ENCODE peak calls at places on chromosomes 6 and 20, in four cellular contexts. J, F, M and R are unnamed samples. For H3K4me1, the result is how much of the 10 kb centered on the place peaks cover.

GRCh38 chr6:135505648-135506047 is 8.1 kb upstream of the AHI1 start:
- DNase-seq in M (no peak), J (no peak), F (no peak), R (no peak)

GRCh38 chr6:142302427-142303190 is 802 bp downstream of the ADGRG6 start:
- DNase-seq in J (no peak), F (no peak), M (peak), R (no peak)

GRCh38 chr6:166488081-166488685 is 98.3 kb downstream of the RAMACL start:
- DNase-seq in M (no peak), J (peak), F (peak), R (no peak)

GRCh38 chr20:1186367-1186991 is 1.7 kb upstream of the TMEM74B start:
- DNase-seq in J (no peak), F (no peak), M (no peak), R (no peak)

GRCh38 chr6:41783106-41783780 is 2.7 kb downstream of the PRICKLE4 start:
- DNase-seq in M (no peak), F (no peak), J (no peak), R (no peak)

GRCh38 chr20:1369970-1370369 is 22.9 kb downstream of the FKBP1A start:
- DNase-seq in M (no peak), J (no peak), F (no peak), R (no peak)

GRCh38 chr20:60046011-60046413 is 87.8 kb downstream of the CDH26 start:
- DNase-seq in M (peak), F (no peak), J (no peak), R (peak)

GRCh38 chr6:137864812-137865508 is 2.1 kb upstream of the TNFAIP3 start:
- DNase-seq in F (no peak), J (no peak), M (no peak), R (no peak)

GRCh38 chr6:90719321-90720195 is 132.7 kb upstream of the MAP3K7 start:
- DNase-seq in F (no peak), J (no peak), M (no peak), R (no peak)

GRCh38 chr6:46491789-46492547 is 719 bp upstream of the RCAN2 start:
- DNase-seq in J (peak), F (peak), M (peak), R (peak)

GRCh38 chr20:21933526-21933925 is 228.1 kb downstream of the PAX1 start:
- DNase-seq in J (no peak), M (no peak), F (no peak), R (no peak)

GRCh38 chr20:44858959-44859358 is 26.5 kb upstream of the YWHAB start:
- DNase-seq in F (no peak), M (no peak), J (peak), R (no peak)

GRCh38 chr20:13222319-13222716 is 1.2 kb downstream of the ISM1 start:
- DNase-seq in M (no peak), J (no peak), F (no peak), R (no peak)

GRCh38 chr6:159981591-159982245 is 12.8 kb downstream of the IGF2R start:
- DNase-seq in J (peak), F (peak), M (no peak), R (peak)

GRCh38 chr20:64065973-64066341 is 3.0 kb downstream of the TCEA2 start:
- DNase-seq in J (peak), F (no peak), M (peak), R (peak)

GRCh38 chr6:140907235-140907634 is 1225.5 kb upstream of the GJE1 start:
- DNase-seq in F (no peak), J (no peak), M (no peak), R (no peak)

GRCh38 chr6:111061493-111061892 is 25.8 kb upstream of the SLC16A10 start:
- DNase-seq in M (no peak), J (no peak), F (no peak), R (no peak)

GRCh38 chr20:57475388-57476072 is 49.4 kb downstream of the CTCFL start:
- DNase-seq in M (no peak), F (no peak), J (no peak), R (peak)

GRCh38 chr6:95431637-95432228 is 145.6 kb upstream of the MANEA start:
- DNase-seq in M (peak), F (no peak), J (peak), R (no peak)

GRCh38 chr6:24960991-24961475 is 25.3 kb upstream of the RIPOR2 start:
- DNase-seq in F (no peak), M (no peak), J (peak), R (no peak)

GRCh38 chr6:87105823-87106222 is 10.9 kb upstream of the CGA start:
- DNase-seq in M (no peak), F (no peak), J (no peak), R (no peak)

GRCh38 chr6:165663736-165664552 is 903 bp upstream of the PDE10A start:
- DNase-seq in J (no peak), M (no peak), F (no peak), R (peak)

GRCh38 chr6:56890066-56890465 is 64.8 kb upstream of the BEND6 start:
- DNase-seq in J (no peak), F (no peak), M (no peak), R (peak)

GRCh38 chr6:36066817-36067216 is 39.2 kb downstream of the MAPK14 start:
- DNase-seq in M (no peak), F (no peak), J (no peak), R (no peak)
- H3K4me1 ChIP-seq in M (under half), F (half or more), J (under half), R (under half)

GRCh38 chr6:168004945-168005344 is 7.5 kb downstream of the KIF25 start:
- DNase-seq in M (no peak), J (no peak), F (no peak), R (no peak)
- H3K4me1 ChIP-seq in M (under half), J (under half), F (under half), R (under half)

DNA sequence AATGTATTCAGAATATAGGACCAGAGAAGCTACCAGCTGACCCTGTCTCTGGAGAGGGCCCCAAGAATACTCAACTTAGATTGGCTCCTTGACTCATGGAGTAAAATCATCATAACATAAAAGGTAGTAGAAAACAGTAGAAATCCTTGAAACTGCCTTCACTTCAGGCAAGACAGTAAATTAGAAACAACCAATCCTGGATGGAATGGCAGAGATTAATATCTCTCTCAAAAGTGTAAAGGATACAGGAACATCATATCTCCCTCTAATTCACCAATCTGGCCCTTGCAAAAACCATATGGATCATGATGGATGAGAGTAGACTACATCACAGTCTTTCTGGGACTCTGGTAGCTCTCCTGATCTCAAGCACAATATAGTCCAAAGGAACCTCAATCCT is 20.4 kb upstream of the EPM2A start:
- DNase-seq in F (no peak), M (no peak), J (no peak), R (no peak)
- H3K4me1 ChIP-seq in F (under half), M (under half), J (under half), R (under half)

DNA sequence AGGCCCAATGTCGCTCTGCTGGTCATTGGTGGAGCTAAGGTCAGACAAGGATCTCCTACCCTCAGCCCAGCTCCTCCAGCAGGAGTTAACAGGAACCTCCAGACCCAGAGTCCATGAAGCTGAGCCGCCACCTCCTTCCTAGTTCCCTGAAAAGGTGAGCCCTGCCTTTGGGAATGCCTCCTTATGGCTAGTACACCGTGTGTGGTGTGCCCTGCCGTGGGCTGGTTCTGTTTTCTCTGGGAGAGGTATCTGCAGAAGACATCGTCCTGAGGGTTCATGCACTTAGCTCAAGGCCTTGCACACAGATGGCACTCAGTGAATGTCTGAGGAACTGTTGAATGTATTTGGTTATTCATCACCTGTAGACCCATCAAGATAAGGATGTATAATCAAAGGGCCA is 15.3 kb downstream of the BANF2 start:
- DNase-seq in M (no peak), F (no peak), J (no peak), R (no peak)
- H3K4me1 ChIP-seq in M (under half), F (under half), J (under half), R (half or more)

GRCh38 chr20:61086031-61086430 is 166.0 kb upstream of the CDH4 start:
- DNase-seq in J (no peak), F (no peak), M (no peak), R (no peak)

GRCh38 chr20:61083431-61083830 is 168.6 kb upstream of the CDH4 start:
- DNase-seq in F (no peak), J (no peak), M (no peak), R (no peak)

GRCh38 chr20:61082700-61083099 is 169.4 kb upstream of the CDH4 start:
- DNase-seq in M (no peak), F (no peak), J (no peak), R (no peak)
- H3K4me1 ChIP-seq in M (under half), F (under half), J (under half), R (under half)